ENCODE peak calls at places on chromosomes 1 and 21, in four cellular contexts. C is A549, M is HepG2, B is K562. U is an unnamed sample.

GRCh38 chr1:83910461-83910860 is 88.5 kb downstream of the TTLL7 start:
- DNase-seq in M (no peak), B (no peak), C (no peak), U (no peak)

GRCh38 chr1:22296701-22297591 is 154.0 kb upstream of the WNT4 start:
- DNase-seq in C (no peak), B (peak), M (no peak), U (no peak)

GRCh38 chr1:218350022-218350525 is 4.9 kb downstream of the TGFB2 start:
- DNase-seq in M (no peak), C (no peak), B (no peak), U (no peak)

GRCh38 chr1:248585266-248585665 is 10.7 kb upstream of the OR2T34 start:
- DNase-seq in B (no peak), C (no peak), M (no peak), U (no peak)

GRCh38 chr1:236163460-236164153 is 21.3 kb downstream of the GPR137B start:
- DNase-seq in C (no peak), B (no peak), M (no peak), U (no peak)

GRCh38 chr1:23772854-23773242 is 5.4 kb upstream of the PITHD1 start:
- DNase-seq in C (no peak), M (no peak), B (no peak), U (no peak)

GRCh38 chr1:6889875-6890480 is 104.7 kb downstream of the CAMTA1 start:
- DNase-seq in C (peak), M (peak), B (peak), U (no peak)

GRCh38 chr1:179128520-179128919 is 46.6 kb downstream of the TOR3A start:
- DNase-seq in C (no peak), M (no peak), B (no peak), U (no peak)

GRCh38 chr21:33019885-33020557 is 5.7 kb upstream of the OLIG2 start:
- DNase-seq in M (no peak), B (peak), C (no peak), U (no peak)

GRCh38 chr1:203173156-203173555 is 2.5 kb downstream of the MYBPH start:
- DNase-seq in B (no peak), M (no peak), C (no peak), U (no peak)

GRCh38 chr1:111541721-111542120 is 38.3 kb upstream of the ADORA3 start:
- DNase-seq in C (no peak), B (no peak), M (peak), U (no peak)

GRCh38 chr1:33433509-33434362 is 2.8 kb upstream of the PHC2 start:
- DNase-seq in M (peak), B (no peak), C (peak), U (no peak)

GRCh38 chr1:201689647-201690046 is 139.3 kb upstream of the IPO9 start:
- DNase-seq in C (no peak), B (no peak), M (no peak), U (no peak)

GRCh38 chr1:39173119-39173994 is 31.1 kb upstream of the MACF1 start:
- DNase-seq in C (no peak), M (no peak), B (no peak), U (no peak)

GRCh38 chr21:34800797-34801518 is 132.2 kb downstream of the CLIC6 start:
- DNase-seq in C (peak), B (no peak), M (no peak), U (no peak)

GRCh38 chr1:20850021-20850420 is 62.9 kb upstream of the HP1BP3 start:
- DNase-seq in B (no peak), M (no peak), C (no peak), U (no peak)

GRCh38 chr1:38119000-38119399 is 72.4 kb upstream of the POU3F1 start:
- DNase-seq in M (no peak), C (no peak), B (no peak), U (no peak)

DNA sequence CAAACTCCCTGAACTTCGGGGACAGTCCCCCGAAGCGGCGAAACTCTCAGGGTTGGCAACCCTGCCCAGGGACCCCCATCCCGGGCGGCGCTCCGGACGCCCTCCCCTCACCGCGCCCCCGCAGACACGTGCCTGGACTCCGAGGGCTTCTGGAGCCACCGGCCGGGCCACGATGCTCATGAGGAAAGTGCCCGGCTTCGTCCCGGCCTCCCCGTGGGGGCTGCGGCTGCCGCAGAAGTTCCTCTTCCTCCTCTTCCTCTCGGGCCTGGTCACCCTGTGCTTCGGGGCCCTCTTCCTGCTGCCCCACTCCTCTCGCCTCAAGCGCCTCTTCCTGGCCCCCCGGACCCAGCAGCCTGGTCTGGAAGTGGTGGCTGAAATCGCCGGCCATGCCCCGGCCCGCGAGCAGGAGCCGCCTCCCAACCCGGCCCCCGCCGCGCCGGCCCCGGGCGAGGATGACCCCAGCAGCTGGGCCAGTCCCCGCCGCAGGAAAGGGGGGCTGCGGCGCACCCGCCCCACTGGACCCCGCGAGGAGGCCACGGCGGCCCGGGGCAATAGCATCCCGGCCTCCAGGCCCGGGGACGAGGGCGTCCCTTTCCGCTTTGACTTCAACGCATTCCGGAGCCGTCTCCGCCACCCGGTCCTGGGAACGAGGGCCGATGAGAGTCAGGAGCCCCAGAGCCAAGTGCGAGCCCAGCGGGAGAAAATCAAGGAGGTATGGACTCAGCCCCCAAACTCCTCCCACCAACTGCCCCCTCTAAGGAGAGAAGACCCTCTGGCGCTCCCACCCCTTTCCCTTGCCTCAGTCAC is 1.2 kb downstream of the MAN1C1 start:
- DNase-seq in B (no peak), M (no peak), C (no peak), U (no peak)
- TF ChIP-seq CHD4 in B (no peak), M (no peak), C (no peak), U (no peak)

GRCh38 chr1:212030936-212031528 is 4.3 kb downstream of the INTS7 start:
- DNase-seq in B (no peak), C (peak), M (peak), U (no peak)
- TF ChIP-seq CHD4 in B (no peak), C (no peak), M (no peak), U (no peak)

GRCh38 chr1:98210064-98210463 is 289.2 kb upstream of the DPYD start:
- DNase-seq in B (no peak), M (peak), C (peak), U (no peak)
- TF ChIP-seq CHD4 in B (no peak), M (no peak), C (no peak), U (no peak)

GRCh38 chr1:214403431-214403830 is 122.5 kb downstream of the SMYD2 start:
- DNase-seq in C (no peak), B (no peak), M (no peak), U (no peak)
- TF ChIP-seq CHD4 in C (no peak), B (no peak), M (no peak), U (no peak)